ENCODE peak calls at places on chromosome 6, in four cellular contexts. One of them, this sample, is unnamed.

GRCh38 chr6:33962673-33963072 is 158.9 kb upstream of the MLN start:
- DNase-seq in NCI-H2171: no peak
- DNase-seq in transverse colon: no peak
- DNase-seq in NCI-H2029: no peak
- DNase-seq in this sample: no peak

GRCh38 chr6:33123732-33124524 is 48.1 kb downstream of the HLA-DPB1 start:
- DNase-seq in NCI-H2029: peak; percentile 24
- DNase-seq in NCI-H2171: peak; percentile 61
- DNase-seq in transverse colon: no peak
- DNase-seq in this sample: peak; percentile 13

GRCh38 chr6:19142236-19142635 is 694.9 kb upstream of the ID4 start:
- DNase-seq in NCI-H2171: no peak
- DNase-seq in transverse colon: no peak
- DNase-seq in NCI-H2029: no peak
- DNase-seq in this sample: no peak

GRCh38 chr6:95185874-95186273 is 391.5 kb upstream of the MANEA start:
- DNase-seq in NCI-H2029: no peak
- DNase-seq in transverse colon: no peak
- DNase-seq in NCI-H2171: no peak
- DNase-seq in this sample: no peak

GRCh38 chr6:108565091-108565766 is 4.5 kb downstream of the FOXO3 start:
- DNase-seq in NCI-H2171: no peak
- DNase-seq in transverse colon: no peak
- DNase-seq in NCI-H2029: peak; percentile 18
- DNase-seq in this sample: no peak

GRCh38 chr6:127051571-127052260 is 66.8 kb upstream of the RSPO3 start:
- DNase-seq in NCI-H2029: no peak
- DNase-seq in transverse colon: no peak
- DNase-seq in NCI-H2171: no peak
- DNase-seq in this sample: no peak

GRCh38 chr6:20211037-20211940 is 980 bp downstream of the MBOAT1 start:
- DNase-seq in NCI-H2171: no peak
- DNase-seq in NCI-H2029: peak; percentile 95
- DNase-seq in transverse colon: peak; percentile 55
- DNase-seq in this sample: no peak

GRCh38 chr6:123803862-123804681 is at the start of gene NKAIN2:
- DNase-seq in NCI-H2029: peak; percentile 66
- DNase-seq in transverse colon: no peak
- DNase-seq in NCI-H2171: peak; percentile 46
- DNase-seq in this sample: peak; percentile 8

GRCh38 chr6:70198825-70199224 is 104.1 kb downstream of the COL9A1 start:
- DNase-seq in NCI-H2171: no peak
- DNase-seq in transverse colon: no peak
- DNase-seq in NCI-H2029: no peak
- DNase-seq in this sample: no peak

GRCh38 chr6:149137594-149137993 is 179.9 kb upstream of the TAB2 start:
- DNase-seq in NCI-H2029: no peak
- DNase-seq in transverse colon: no peak
- DNase-seq in NCI-H2171: no peak
- DNase-seq in this sample: no peak

GRCh38 chr6:31197559-31198305 is 27.2 kb upstream of the POU5F1 start:
- DNase-seq in transverse colon: peak; percentile 95
- DNase-seq in NCI-H2029: peak; percentile 93
- DNase-seq in NCI-H2171: peak; percentile 78
- DNase-seq in this sample: peak; percentile 25

This sample was measured in DMS 273 treated with DMSO at 0.1 percent for 48 hours.